ENCODE peak calls at places on chromosomes 1 and 21, in six cellular contexts. Q is HCT116; J is ovary; F is CD8-positive, alpha-beta T cell; C is stomach; D is HL-60. M is an unnamed sample.

GRCh38 chr21:27505516-27505915 is 538.6 kb upstream of the ADAMTS5 start:
- DNase-seq in F (no peak), J (no peak), Q (no peak), D (no peak), C (no peak), M (no peak)

GRCh38 chr1:110068646-110069301 is 1.7 kb downstream of the ALX3 start:
- DNase-seq in C (no peak), Q (no peak), F (no peak), J (no peak), D (no peak), M (no peak)

GRCh38 chr1:1132928-1133750 is 17.2 kb upstream of the C1orf159 start:
- DNase-seq in D (no peak), F (no peak), Q (no peak), C (peak; percentile 96), J (no peak), M (no peak)

GRCh38 chr1:92244376-92244775 is 26.7 kb downstream of the C1orf146 start:
- DNase-seq in F (no peak), C (no peak), D (no peak), Q (no peak), J (no peak), M (no peak)

GRCh38 chr21:31908106-31909031 is 35.5 kb downstream of the HUNK start:
- DNase-seq in F (no peak), J (peak; percentile 67), D (no peak), C (no peak), Q (no peak), M (no peak)

GRCh38 chr1:183022202-183023145 is 746 bp upstream of the LAMC1 start:
- DNase-seq in F (no peak), J (peak; percentile 84), C (peak; percentile 82), Q (peak; percentile 84), D (no peak), M (peak; percentile 57)

GRCh38 chr21:42141643-42142042 is 70.5 kb downstream of the UMODL1 start:
- DNase-seq in F (no peak), J (no peak), D (no peak), Q (no peak), C (no peak), M (no peak)

GRCh38 chr1:227323164-227323955 is 5.1 kb upstream of the CDC42BPA start:
- DNase-seq in J (no peak), D (no peak), Q (no peak), C (peak; percentile 88), F (no peak), M (no peak)

GRCh38 chr21:45276620-45277019 is 11.1 kb downstream of the POFUT2 start:
- DNase-seq in Q (no peak), C (peak; percentile 23), F (no peak), J (peak; percentile 33), D (no peak), M (no peak)

GRCh38 chr1:46342084-46342656 is 1.6 kb downstream of the NSUN4 start:
- DNase-seq in J (no peak), C (no peak), Q (no peak), F (no peak), D (peak; percentile 18), M (no peak)

GRCh38 chr1:173478099-173478555 is 992 bp downstream of the PRDX6 start:
- DNase-seq in D (peak; percentile 37), C (peak; percentile 58), F (no peak), J (peak; percentile 55), Q (peak; percentile 12), M (no peak)

GRCh38 chr1:167499106-167499505 is 19.2 kb downstream of the CD247 start:
- DNase-seq in D (no peak), J (no peak), Q (no peak), C (no peak), F (no peak), M (no peak)

GRCh38 chr1:203517426-203517974 is 23.5 kb downstream of the OPTC start:
- DNase-seq in C (no peak), Q (no peak), F (no peak), J (no peak), D (no peak), M (no peak)

GRCh38 chr1:201826830-201827229 is 2.1 kb upstream of the IPO9 start:
- DNase-seq in D (no peak), J (no peak), Q (no peak), C (no peak), F (no peak), M (peak; percentile 35)

GRCh38 chr1:154501423-154502065 is 475 bp upstream of the TDRD10 start:
- DNase-seq in C (peak; percentile 40), J (peak; percentile 86), F (no peak), Q (no peak), D (no peak), M (no peak)

GRCh38 chr21:39385299-39386145 is 36.6 kb upstream of the HMGN1 start:
- DNase-seq in Q (no peak), C (peak; percentile 92), D (no peak), F (peak; percentile 15), J (peak; percentile 89), M (peak; percentile 48)

GRCh38 chr1:217333939-217334338 is 297.0 kb downstream of the GPATCH2 start:
- DNase-seq in J (no peak), D (no peak), Q (peak; percentile 7), F (no peak), C (no peak), M (peak; percentile 64)

DNA sequence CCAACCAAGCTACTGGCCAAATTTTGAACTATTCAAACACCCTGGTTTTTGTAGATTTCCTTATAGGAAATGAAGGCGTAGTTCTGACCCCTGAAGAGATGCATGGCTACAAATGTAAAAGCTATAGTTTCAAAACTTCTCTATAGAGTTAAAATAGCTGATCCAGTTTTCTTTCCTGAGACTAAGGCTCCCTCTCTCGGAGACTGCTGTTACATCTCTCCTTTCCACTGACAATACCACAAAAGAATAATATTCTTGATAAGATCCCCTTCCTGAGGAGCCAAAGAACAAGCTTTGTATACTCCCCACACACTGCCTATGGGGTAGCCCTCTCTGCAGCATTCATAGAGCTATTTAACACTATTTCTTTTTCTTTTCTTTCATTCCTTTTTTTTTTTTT is 6.7 kb upstream of the CFAP126 start:
- DNase-seq in J (no peak), C (no peak), Q (no peak), F (no peak), D (no peak), M (no peak)
- TF ChIP-seq CTCF in J (no peak), C (no peak), Q (no peak), F (no peak), D (peak; percentile 25), M (peak; percentile 34)

GRCh38 chr1:149848811-149849210 is 50.6 kb upstream of the BOLA1 start:
- DNase-seq in F (no peak), Q (no peak), C (no peak), D (no peak), J (no peak), M (no peak)

GRCh38 chr1:149846600-149847466 is 52.5 kb upstream of the BOLA1 start:
- DNase-seq in F (no peak), C (no peak), D (no peak), Q (no peak), J (no peak), M (no peak)

GRCh38 chr1:149849947-149850360 is 49.4 kb upstream of the BOLA1 start:
- DNase-seq in F (no peak), D (no peak), J (no peak), Q (no peak), C (no peak), M (no peak)

GRCh38 chr1:149849246-149849946 is 50.0 kb upstream of the BOLA1 start:
- DNase-seq in D (no peak), Q (no peak), C (no peak), F (no peak), J (no peak), M (no peak)

GRCh38 chr1:149848340-149848771 is 51.0 kb upstream of the BOLA1 start:
- DNase-seq in D (no peak), C (no peak), Q (no peak), J (no peak), F (no peak), M (no peak)
- H3K4me3 ChIP-seq in D (no peak overlapping the region), C (no peak overlapping the region), Q (no peak overlapping the region), J (no peak overlapping the region), F (peak overlapping the region; percentile 56), M (no peak overlapping the region)

DNA sequence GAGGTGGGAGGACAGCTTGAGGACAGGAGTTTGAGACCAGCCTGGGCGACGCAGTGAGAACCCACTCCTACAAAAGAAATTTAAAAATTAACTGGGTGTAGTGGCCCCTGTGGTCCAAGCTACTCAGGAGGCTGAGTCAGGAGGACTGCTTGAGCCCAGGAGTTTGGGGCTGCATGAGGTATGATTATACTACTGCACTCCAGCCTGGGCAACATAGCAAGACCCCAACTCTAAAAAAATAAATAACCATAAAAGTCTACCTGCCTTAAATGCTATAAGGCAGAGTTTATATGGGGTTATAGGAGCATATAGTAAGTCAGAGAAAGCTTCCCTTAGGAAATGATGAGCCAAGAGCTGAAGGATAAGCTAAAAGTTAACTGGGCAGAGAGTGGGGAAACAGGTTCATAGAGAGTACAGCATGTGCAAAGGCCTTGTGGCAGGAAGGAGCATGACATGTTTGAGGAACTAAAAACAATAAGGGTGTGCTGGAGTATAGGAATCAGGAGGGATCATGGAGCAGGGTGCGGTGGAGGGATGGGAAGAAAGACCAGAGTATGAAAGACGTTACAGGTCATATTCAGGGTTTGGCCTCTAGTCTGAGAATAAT is 68.3 kb downstream of the ADSS2 start:
- DNase-seq in C (no peak), J (no peak), F (no peak), D (no peak), Q (no peak), M (no peak)
- TF ChIP-seq CTCF in C (no peak), J (no peak), F (no peak), D (no peak), Q (no peak), M (no peak)

DNA sequence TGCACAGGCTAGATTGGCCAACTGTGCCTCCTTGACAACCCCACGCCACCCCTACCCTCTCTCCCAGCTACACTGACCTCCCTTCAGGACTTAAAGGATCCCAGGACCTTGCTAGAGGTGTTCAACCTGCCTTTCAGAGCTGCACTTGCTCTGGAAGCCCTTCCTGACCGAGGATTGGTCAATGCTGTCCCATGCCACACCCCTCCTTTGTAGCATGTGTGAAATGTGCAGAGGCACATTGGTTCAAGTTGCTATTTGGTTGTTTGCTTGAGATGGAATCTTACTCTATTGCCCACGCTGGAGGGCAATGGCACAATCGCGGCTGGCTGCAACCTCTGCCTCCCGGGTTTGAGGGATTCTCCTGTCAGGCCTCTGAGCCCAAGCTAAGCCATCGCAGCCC is 21.8 kb downstream of the ACTA1 start:
- DNase-seq in J (no peak), C (no peak), F (no peak), Q (no peak), D (no peak), M (no peak)
- H3K4me3 ChIP-seq in J (no peak overlapping the region), C (no peak overlapping the region), F (no peak overlapping the region), Q (no peak overlapping the region), D (no peak overlapping the region), M (no peak overlapping the region)